ENCODE peak calls at places on chromosomes 3 and 15, in eight cellular contexts. Z, O, H, C, U, J, W and R are unnamed samples. For H3K36me3, the result is how much of the 10 kb centered on the place peaks cover.

GRCh38 chr3:16508591-16508995 is 4.9 kb downstream of the RFTN1 start:
- DNase-seq in O (no peak), Z (no peak), H (no peak), C (no peak), U (no peak), J (no peak), W (peak), R (no peak)

GRCh38 chr3:43919067-43919466 is 228.3 kb downstream of the ABHD5 start:
- DNase-seq in C (no peak), U (no peak), J (peak), W (peak), H (no peak), Z (no peak), O (no peak), R (no peak)

GRCh38 chr15:36075333-36075732 is 504.1 kb upstream of the CDIN1 start:
- DNase-seq in O (no peak), C (no peak), U (no peak), H (no peak), J (no peak), W (no peak), Z (no peak), R (no peak)

GRCh38 chr3:111315911-111316310 is 226.1 kb upstream of the CD96 start:
- DNase-seq in H (no peak), J (peak), U (peak), Z (no peak), W (peak), O (no peak), C (no peak), R (no peak)

GRCh38 chr15:92049290-92050008 is 195.9 kb downstream of the SLCO3A1 start:
- DNase-seq in J (no peak), H (no peak), W (no peak), C (no peak), Z (no peak), O (no peak), U (no peak), R (no peak)

GRCh38 chr3:64878372-64878771 is 190.6 kb upstream of the ADAMTS9 start:
- DNase-seq in J (peak), C (no peak), U (no peak), W (peak), Z (no peak), O (no peak), H (no peak), R (no peak)

GRCh38 chr15:40343512-40343911 is 2.8 kb upstream of the CCDC9B start:
- DNase-seq in O (no peak), H (no peak), U (peak), J (peak), C (no peak), Z (no peak), W (peak), R (peak)

GRCh38 chr3:63479661-63480035 is 172.8 kb upstream of the SNTN start:
- DNase-seq in C (no peak), W (no peak), J (no peak), H (no peak), U (no peak), O (no peak), Z (no peak), R (no peak)

GRCh38 chr3:29649815-29650547 is 369.1 kb downstream of the RBMS3 start:
- DNase-seq in C (no peak), J (no peak), O (no peak), U (peak), Z (no peak), H (no peak), W (peak), R (peak)

GRCh38 chr3:63961891-63962290 is 49.7 kb upstream of the SCAANT1 start:
- DNase-seq in J (peak), C (peak), U (no peak), O (peak), W (peak), Z (no peak), H (peak), R (no peak)

GRCh38 chr3:71753716-71754609 is at the start of gene GPR27:
- DNase-seq in U (no peak), W (peak), J (peak), O (no peak), C (peak), H (no peak), Z (no peak), R (peak)

GRCh38 chr3:74273555-74274402 is 340.7 kb downstream of the CNTN3 start:
- DNase-seq in U (no peak), J (no peak), H (no peak), W (no peak), C (no peak), Z (no peak), O (no peak), R (no peak)

GRCh38 chr15:23629234-23629805 is 18.3 kb downstream of the MAGEL2 start:
- DNase-seq in J (no peak), C (peak), O (peak), U (no peak), W (peak), H (no peak), Z (no peak), R (no peak)

GRCh38 chr3:20054549-20054987 is 14.3 kb downstream of the KAT2B start:
- DNase-seq in W (peak), O (no peak), J (peak), C (peak), U (peak), Z (no peak), H (peak), R (no peak)

GRCh38 chr15:66095871-66096710 is 157.5 kb downstream of the MEGF11 start:
- DNase-seq in O (no peak), J (no peak), C (no peak), Z (no peak), W (no peak), U (no peak), H (no peak), R (no peak)

GRCh38 chr15:31352283-31352880 is 25.7 kb downstream of the KLF13 start:
- DNase-seq in U (no peak), W (peak), C (peak), H (no peak), J (no peak), O (no peak), Z (no peak), R (no peak)

GRCh38 chr15:83340087-83340486 is 55.6 kb upstream of the BNC1 start:
- DNase-seq in C (no peak), H (no peak), O (no peak), J (no peak), W (no peak), U (no peak), Z (no peak), R (no peak)

GRCh38 chr3:140628606-140629005 is 49.3 kb upstream of the TRIM42 start:
- DNase-seq in W (no peak), O (no peak), U (no peak), Z (no peak), C (no peak), J (no peak), H (no peak), R (no peak)

GRCh38 chr3:140627756-140628155 is 50.1 kb upstream of the TRIM42 start:
- DNase-seq in Z (no peak), O (no peak), U (no peak), W (peak), J (no peak), H (no peak), C (no peak), R (no peak)

GRCh38 chr3:140629351-140630137 is 48.3 kb upstream of the TRIM42 start:
- DNase-seq in O (no peak), U (peak), W (peak), J (peak), C (no peak), H (no peak), Z (no peak), R (no peak)

GRCh38 chr3:140630866-140631265 is 47.0 kb upstream of the TRIM42 start:
- DNase-seq in W (peak), J (no peak), O (no peak), H (no peak), U (peak), C (no peak), Z (no peak), R (no peak)

GRCh38 chr3:140630366-140630765 is 47.5 kb upstream of the TRIM42 start:
- DNase-seq in O (no peak), C (no peak), U (no peak), Z (no peak), H (no peak), J (no peak), W (peak), R (no peak)
- H3K27ac ChIP-seq in O (no peak), C (no peak), U (peak), Z (no peak), H (no peak), J (no peak), W (no peak), R (no peak)

GRCh38 chr15:94075349-94075748 is 156.0 kb upstream of the MCTP2 start:
- DNase-seq in W (peak), J (no peak), Z (no peak), U (no peak), H (no peak), O (no peak), C (peak), R (peak)
- H3K36me3 ChIP-seq in W (under half), J (under half), Z (under half), U (under half), H (under half), O (under half), C (under half), R (under half)

GRCh38 chr15:101246824-101247745 is 4.8 kb downstream of the CHSY1 start:
- DNase-seq in J (no peak), U (no peak), H (no peak), Z (no peak), C (no peak), W (no peak), O (no peak), R (no peak)
- H3K4me3 ChIP-seq in J (peak), U (no peak), H (no peak), Z (no peak), C (no peak), W (no peak), O (no peak), R (no peak)

DNA sequence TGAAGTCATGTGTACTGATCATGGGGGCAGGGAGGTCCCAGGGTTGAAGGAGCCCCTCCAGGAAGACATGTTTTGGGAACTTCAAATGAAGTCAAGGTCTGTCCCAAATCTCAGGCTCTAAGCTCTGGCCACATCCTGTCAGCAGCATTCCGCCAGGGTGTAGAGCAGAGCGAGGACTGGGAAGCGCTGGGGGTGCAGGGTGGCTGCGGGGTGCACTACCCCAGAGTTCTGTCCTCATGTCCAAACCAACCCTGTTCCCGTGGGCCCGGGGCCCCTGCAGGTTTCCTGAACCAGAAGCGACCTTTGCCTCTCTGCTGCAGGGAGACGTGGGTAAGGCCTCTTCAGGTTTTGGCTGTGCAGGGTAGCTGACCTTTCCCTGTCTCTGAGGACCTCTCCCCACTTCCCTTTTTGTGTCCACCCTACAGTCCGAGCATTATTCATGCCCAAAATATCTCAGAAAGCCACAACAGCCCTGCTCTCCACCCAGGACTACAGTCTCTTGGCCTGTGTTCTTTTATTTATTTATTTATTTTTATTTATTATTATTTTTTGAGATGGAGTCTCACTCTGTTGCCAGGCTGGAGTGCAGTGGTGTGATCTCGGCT is 26.6 kb upstream of the FLNB start:
- DNase-seq in U (no peak), W (no peak), H (no peak), Z (no peak), O (no peak), J (no peak), C (no peak), R (no peak)
- H3K27ac ChIP-seq in U (no peak), W (no peak), H (no peak), Z (no peak), O (no peak), J (no peak), C (no peak), R (no peak)

DNA sequence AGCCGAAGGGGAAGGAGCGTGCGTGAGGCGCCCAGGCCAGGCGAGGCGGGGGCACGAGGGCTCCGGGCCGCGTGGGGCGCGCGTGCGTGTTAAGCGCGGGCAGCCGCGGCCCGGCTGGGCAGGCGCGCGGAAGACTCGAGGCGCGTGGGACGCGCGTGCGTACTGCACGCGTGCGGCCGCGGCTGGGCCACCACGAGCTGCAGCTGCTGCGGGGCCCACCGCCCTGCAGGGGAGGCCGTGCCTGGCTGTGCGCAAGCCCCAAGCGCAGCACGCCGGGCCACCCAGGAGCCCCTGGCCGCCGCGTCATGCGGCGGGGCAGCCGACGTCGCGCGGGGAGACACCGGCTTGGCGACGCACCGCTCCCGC is 619 bp upstream of the TRIM71 start:
- DNase-seq in W (no peak), J (no peak), U (no peak), Z (no peak), O (no peak), C (no peak), H (no peak), R (no peak)
- H3K36me3 ChIP-seq in W (under half), J (under half), U (under half), Z (under half), O (under half), C (under half), H (under half), R (under half)

DNA sequence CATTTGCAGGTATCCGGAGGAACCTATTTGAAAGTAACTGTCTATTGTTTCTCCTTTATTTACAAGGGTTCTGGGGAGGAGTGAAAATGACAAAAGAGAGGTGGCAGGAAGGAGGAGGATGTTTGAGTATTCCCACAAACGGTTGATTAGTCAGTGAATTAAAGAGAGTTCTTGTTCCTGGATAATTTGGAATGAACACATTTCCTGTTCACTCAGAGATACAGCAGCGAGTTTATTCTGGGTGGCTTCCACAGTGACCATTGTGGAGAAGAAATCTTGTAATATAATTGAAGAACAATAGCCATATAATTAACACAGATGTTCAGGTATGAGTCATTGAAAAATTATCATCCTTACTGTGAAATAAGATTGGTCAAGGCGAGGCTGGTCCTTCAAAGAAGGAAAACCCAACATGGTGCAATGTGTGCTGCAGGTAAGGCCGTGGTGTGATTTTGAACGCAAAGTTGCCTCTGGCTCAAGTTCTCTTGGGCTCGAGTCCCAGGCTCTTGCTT is 77.3 kb downstream of the NFKBIZ start:
- DNase-seq in Z (no peak), H (no peak), W (peak), J (peak), O (no peak), C (no peak), U (no peak), R (no peak)
- H3K4me3 ChIP-seq in Z (no peak), H (no peak), W (no peak), J (no peak), O (no peak), C (no peak), U (no peak), R (no peak)

DNA sequence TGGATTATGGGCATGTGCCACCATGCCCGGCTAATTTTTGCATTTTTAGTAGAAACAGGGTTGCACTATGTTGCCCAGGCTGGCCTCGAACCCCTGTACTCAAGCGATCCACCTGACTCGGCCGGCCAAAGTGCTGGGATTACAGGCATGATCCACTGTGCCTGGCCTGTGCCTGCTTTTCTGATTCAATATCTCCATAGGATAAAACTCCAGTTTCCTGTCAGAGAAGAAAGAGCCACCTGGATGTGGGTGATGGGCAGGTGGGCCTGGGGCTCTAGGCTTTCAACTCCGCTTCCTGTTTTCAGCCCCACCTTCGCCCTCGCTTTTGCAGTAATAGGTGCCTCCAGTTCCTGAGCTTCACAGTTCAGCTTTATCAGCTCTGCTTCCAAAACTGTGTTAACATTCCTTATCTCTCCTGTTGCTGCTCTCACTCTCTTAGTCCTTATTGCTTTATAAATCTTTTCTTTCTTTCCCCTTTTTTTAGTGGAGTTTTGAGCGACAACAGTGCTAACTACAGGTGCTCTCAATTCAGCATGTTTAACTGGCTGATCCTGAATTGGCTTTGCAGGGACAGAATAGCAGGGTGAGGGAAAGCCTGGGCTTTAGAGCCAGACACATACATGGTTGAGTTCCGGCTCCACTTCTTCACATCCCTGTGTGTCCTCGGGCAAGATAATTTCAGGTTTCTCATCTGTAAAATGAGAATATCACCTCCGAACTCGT is 21.1 kb upstream of the PDE8A start:
- DNase-seq in H (no peak), C (no peak), U (no peak), O (no peak), W (no peak), Z (no peak), J (no peak), R (no peak)
- H3K27ac ChIP-seq in H (no peak), C (no peak), U (peak), O (peak), W (no peak), Z (peak), J (no peak), R (no peak)

GRCh38 chr15:64893481-64894394 is 18.0 kb upstream of the ANKDD1A start:
- DNase-seq in W (peak), J (peak), O (peak), H (no peak), C (no peak), U (peak), Z (peak), R (peak)
- H3K36me3 ChIP-seq in W (under half), J (under half), O (under half), H (under half), C (under half), U (under half), Z (under half), R (under half)

DNA sequence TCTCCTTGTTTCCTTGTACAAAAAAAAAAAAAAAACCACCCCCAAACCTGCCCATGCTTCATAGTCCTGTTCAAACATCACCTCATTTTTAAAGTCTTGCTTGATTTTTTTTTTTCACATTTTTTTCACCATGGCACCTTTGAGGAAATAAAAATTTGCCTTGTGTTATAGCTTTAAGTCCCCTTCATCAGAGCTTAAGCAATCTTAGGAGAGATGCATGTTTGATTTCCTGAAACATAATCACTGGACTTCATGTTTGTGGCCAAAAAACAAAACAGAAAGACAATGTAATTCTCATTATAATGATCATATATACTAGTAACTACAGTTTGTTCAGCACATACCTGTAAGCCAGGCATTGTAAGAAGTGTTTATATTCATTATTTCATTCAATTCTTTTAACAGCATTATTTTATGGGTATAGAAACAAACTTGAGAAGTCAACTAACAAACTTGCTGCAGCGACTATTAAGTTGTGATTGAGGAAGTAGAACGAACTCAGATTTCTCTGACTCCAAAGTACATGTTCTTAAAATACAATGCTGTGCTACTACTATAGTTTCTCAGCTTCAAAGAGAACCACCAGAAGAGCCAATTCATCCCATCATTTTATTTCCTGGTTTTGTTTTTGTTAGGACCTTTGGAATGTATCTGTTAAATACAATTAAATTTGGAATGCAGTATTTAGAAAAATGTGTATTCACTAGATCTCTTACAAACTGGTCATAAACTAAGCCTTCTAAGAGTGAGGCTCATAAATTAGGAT is 203.8 kb downstream of the TCF12 start:
- DNase-seq in W (no peak), J (no peak), Z (no peak), U (no peak), O (no peak), H (no peak), C (no peak), R (no peak)
- H3K4me3 ChIP-seq in W (no peak), J (no peak), Z (no peak), U (no peak), O (no peak), H (no peak), C (no peak), R (no peak)

GRCh38 chr3:183958775-183959174 is 58.9 kb downstream of the ABCC5 start:
- DNase-seq in O (no peak), H (no peak), J (peak), U (no peak), C (no peak), W (no peak), Z (no peak), R (no peak)

GRCh38 chr3:183953471-183954070 is 64.1 kb downstream of the ABCC5 start:
- DNase-seq in Z (no peak), U (no peak), H (no peak), W (no peak), C (no peak), O (no peak), J (no peak), R (no peak)

GRCh38 chr3:183958226-183958625 is 59.5 kb downstream of the ABCC5 start:
- DNase-seq in U (no peak), C (no peak), J (no peak), Z (no peak), H (no peak), O (no peak), W (no peak), R (no peak)

GRCh38 chr3:183954875-183955274 is 62.8 kb downstream of the ABCC5 start:
- DNase-seq in U (no peak), W (no peak), J (no peak), O (no peak), C (no peak), Z (no peak), H (no peak), R (no peak)

DNA sequence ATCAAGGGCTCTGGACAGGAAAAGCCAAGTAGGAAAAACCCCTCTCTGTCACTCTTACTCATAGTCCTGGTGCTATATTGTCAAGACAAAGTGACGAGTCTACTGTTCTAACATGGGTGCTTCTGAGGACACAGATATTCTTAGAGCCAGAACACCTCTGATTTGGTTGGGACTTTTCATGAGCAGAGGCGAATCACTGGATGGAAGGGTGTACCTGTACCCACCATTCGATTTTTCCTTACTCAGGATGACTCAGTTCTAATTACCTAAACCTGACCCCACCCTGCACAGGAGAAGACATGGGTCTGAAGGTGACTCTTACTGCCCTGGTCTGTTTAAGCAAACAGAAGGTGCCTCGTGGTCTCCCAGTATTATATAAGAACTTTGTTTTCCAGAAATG is 58.5 kb downstream of the ABCC5 start:
- DNase-seq in H (no peak), Z (no peak), O (peak), U (no peak), W (no peak), J (peak), C (no peak), R (no peak)
- H3K27ac ChIP-seq in H (no peak), Z (no peak), O (peak), U (no peak), W (no peak), J (peak), C (no peak), R (no peak)